ENCODE peak calls at places on chromosomes 1 and 21, in six cellular contexts. One of them, this sample, is unnamed.

GRCh38 chr1:212856755-212857154 is 1.3 kb upstream of the FLVCR1 start:
- DNase-seq in mesenchymal stem cell: no peak
- DNase-seq in H9: no peak
- DNase-seq in neuronal stem cell: no peak
- DNase-seq in H1: peak
- DNase-seq in trophoblast cell: no peak
- DNase-seq in this sample: no peak

GRCh38 chr1:219120625-219121544 is 52.8 kb upstream of the LYPLAL1 start:
- DNase-seq in mesenchymal stem cell: no peak
- DNase-seq in H9: no peak
- DNase-seq in neuronal stem cell: no peak
- DNase-seq in H1: no peak
- DNase-seq in trophoblast cell: no peak
- DNase-seq in this sample: peak

GRCh38 chr1:27031235-27032118 is 18.8 kb upstream of the TENT5B start:
- DNase-seq in mesenchymal stem cell: peak
- DNase-seq in H9: peak
- DNase-seq in neuronal stem cell: no peak
- DNase-seq in H1: peak
- DNase-seq in trophoblast cell: peak
- DNase-seq in this sample: peak

GRCh38 chr1:216936779-216937178 is 213.6 kb upstream of the ESRRG start:
- DNase-seq in mesenchymal stem cell: no peak
- DNase-seq in H9: no peak
- DNase-seq in neuronal stem cell: no peak
- DNase-seq in H1: no peak
- DNase-seq in trophoblast cell: no peak
- DNase-seq in this sample: no peak

GRCh38 chr21:31555741-31556191 is 103.7 kb upstream of the SOD1 start:
- DNase-seq in mesenchymal stem cell: no peak
- DNase-seq in H9: peak
- DNase-seq in neuronal stem cell: peak
- DNase-seq in H1: peak
- DNase-seq in trophoblast cell: no peak
- DNase-seq in this sample: no peak

GRCh38 chr1:94037392-94038229 is 83.3 kb downstream of the ABCA4 start:
- DNase-seq in mesenchymal stem cell: no peak
- DNase-seq in H9: no peak
- DNase-seq in neuronal stem cell: no peak
- DNase-seq in H1: no peak
- DNase-seq in trophoblast cell: no peak
- DNase-seq in this sample: no peak

GRCh38 chr21:37278199-37278598 is 11.1 kb upstream of the VPS26C start:
- DNase-seq in mesenchymal stem cell: no peak
- DNase-seq in H9: no peak
- DNase-seq in neuronal stem cell: no peak
- DNase-seq in H1: no peak
- DNase-seq in trophoblast cell: no peak
- DNase-seq in this sample: no peak

GRCh38 chr1:56676571-56677035 is 31.5 kb downstream of the PRKAA2 start:
- DNase-seq in mesenchymal stem cell: peak
- DNase-seq in H9: no peak
- DNase-seq in neuronal stem cell: no peak
- DNase-seq in H1: no peak
- DNase-seq in trophoblast cell: no peak
- DNase-seq in this sample: peak

GRCh38 chr1:27001570-27002360 is 8.3 kb downstream of the TRNP1 start:
- DNase-seq in mesenchymal stem cell: peak
- DNase-seq in H9: peak
- DNase-seq in neuronal stem cell: no peak
- DNase-seq in H1: peak
- DNase-seq in trophoblast cell: no peak
- DNase-seq in this sample: no peak

GRCh38 chr21:39051561-39051949 is 131.7 kb downstream of the PSMG1 start:
- DNase-seq in mesenchymal stem cell: peak
- DNase-seq in H9: no peak
- DNase-seq in neuronal stem cell: no peak
- DNase-seq in H1: no peak
- DNase-seq in trophoblast cell: no peak
- DNase-seq in this sample: peak

GRCh38 chr1:235015291-235015990 is 113.2 kb downstream of the TOMM20 start:
- DNase-seq in mesenchymal stem cell: no peak
- DNase-seq in H9: no peak
- DNase-seq in neuronal stem cell: no peak
- DNase-seq in H1: no peak
- DNase-seq in trophoblast cell: no peak
- DNase-seq in this sample: no peak

GRCh38 chr1:6414443-6414844 is 5.3 kb downstream of the HES2 start:
- DNase-seq in mesenchymal stem cell: peak
- DNase-seq in H9: peak
- DNase-seq in neuronal stem cell: no peak
- DNase-seq in H1: peak
- DNase-seq in trophoblast cell: peak
- DNase-seq in this sample: peak

GRCh38 chr1:38123356-38123755 is 76.8 kb upstream of the POU3F1 start:
- DNase-seq in mesenchymal stem cell: no peak
- DNase-seq in H9: no peak
- DNase-seq in neuronal stem cell: no peak
- DNase-seq in H1: no peak
- DNase-seq in trophoblast cell: peak
- DNase-seq in this sample: no peak

GRCh38 chr1:230809205-230809990 is 58.9 kb downstream of the C1orf198 start:
- DNase-seq in mesenchymal stem cell: no peak
- DNase-seq in H9: no peak
- DNase-seq in neuronal stem cell: no peak
- DNase-seq in H1: peak
- DNase-seq in trophoblast cell: peak
- DNase-seq in this sample: no peak

GRCh38 chr1:229440821-229441537 is 7.1 kb upstream of the ACTA1 start:
- DNase-seq in mesenchymal stem cell: peak
- DNase-seq in H9: no peak
- DNase-seq in neuronal stem cell: no peak
- DNase-seq in H1: no peak
- DNase-seq in trophoblast cell: no peak
- DNase-seq in this sample: peak

GRCh38 chr1:89945852-89946476 is 48.9 kb upstream of the ZNF326 start:
- DNase-seq in mesenchymal stem cell: peak
- DNase-seq in H9: no peak
- DNase-seq in neuronal stem cell: no peak
- DNase-seq in H1: no peak
- DNase-seq in trophoblast cell: peak
- DNase-seq in this sample: peak

GRCh38 chr1:165936542-165936941 is 109.1 kb downstream of the UCK2 start:
- DNase-seq in mesenchymal stem cell: no peak
- DNase-seq in H9: no peak
- DNase-seq in neuronal stem cell: no peak
- DNase-seq in H1: no peak
- DNase-seq in trophoblast cell: no peak
- DNase-seq in this sample: no peak

GRCh38 chr1:109270623-109271317 is 12.2 kb downstream of the PSRC1 start:
- DNase-seq in mesenchymal stem cell: no peak
- DNase-seq in H9: no peak
- DNase-seq in neuronal stem cell: no peak
- DNase-seq in H1: no peak
- DNase-seq in trophoblast cell: no peak
- DNase-seq in this sample: no peak

GRCh38 chr1:68116643-68117235 is 66.3 kb upstream of the DIRAS3 start:
- DNase-seq in mesenchymal stem cell: peak
- DNase-seq in H9: no peak
- DNase-seq in neuronal stem cell: peak
- DNase-seq in H1: peak
- DNase-seq in trophoblast cell: peak
- DNase-seq in this sample: peak

GRCh38 chr1:27144349-27144748 is 10.6 kb downstream of the SLC9A1 start:
- DNase-seq in mesenchymal stem cell: no peak
- DNase-seq in H9: no peak
- DNase-seq in neuronal stem cell: no peak
- DNase-seq in H1: no peak
- DNase-seq in trophoblast cell: peak
- DNase-seq in this sample: no peak

GRCh38 chr1:17581389-17582123 is 42.1 kb downstream of the ARHGEF10L start:
- DNase-seq in mesenchymal stem cell: no peak
- DNase-seq in H9: no peak
- DNase-seq in neuronal stem cell: no peak
- DNase-seq in H1: no peak
- DNase-seq in trophoblast cell: no peak
- DNase-seq in this sample: no peak

GRCh38 chr1:186059311-186059710 is 315.7 kb downstream of the TPR start:
- DNase-seq in mesenchymal stem cell: no peak
- DNase-seq in H9: no peak
- DNase-seq in neuronal stem cell: no peak
- DNase-seq in H1: no peak
- DNase-seq in trophoblast cell: no peak
- DNase-seq in this sample: peak

GRCh38 chr21:41601573-41602371 is 93.8 kb upstream of the TMPRSS2 start:
- DNase-seq in mesenchymal stem cell: no peak
- DNase-seq in H9: no peak
- DNase-seq in neuronal stem cell: no peak
- DNase-seq in H1: no peak
- DNase-seq in trophoblast cell: no peak
- DNase-seq in this sample: peak

GRCh38 chr1:238492271-238492670 is 601.5 kb upstream of the ZP4 start:
- DNase-seq in mesenchymal stem cell: no peak
- DNase-seq in H9: peak
- DNase-seq in neuronal stem cell: no peak
- DNase-seq in H1: no peak
- DNase-seq in trophoblast cell: no peak
- DNase-seq in this sample: no peak

GRCh38 chr1:35499652-35500176 is 57.5 kb downstream of the KIAA0319L start:
- DNase-seq in mesenchymal stem cell: no peak
- DNase-seq in H9: no peak
- DNase-seq in neuronal stem cell: no peak
- DNase-seq in H1: no peak
- DNase-seq in trophoblast cell: no peak
- DNase-seq in this sample: no peak

GRCh38 chr1:152440635-152441471 is 26.8 kb upstream of the CRNN start:
- DNase-seq in mesenchymal stem cell: no peak
- DNase-seq in H9: peak
- DNase-seq in neuronal stem cell: no peak
- DNase-seq in H1: peak
- DNase-seq in trophoblast cell: peak
- DNase-seq in this sample: peak

DNA sequence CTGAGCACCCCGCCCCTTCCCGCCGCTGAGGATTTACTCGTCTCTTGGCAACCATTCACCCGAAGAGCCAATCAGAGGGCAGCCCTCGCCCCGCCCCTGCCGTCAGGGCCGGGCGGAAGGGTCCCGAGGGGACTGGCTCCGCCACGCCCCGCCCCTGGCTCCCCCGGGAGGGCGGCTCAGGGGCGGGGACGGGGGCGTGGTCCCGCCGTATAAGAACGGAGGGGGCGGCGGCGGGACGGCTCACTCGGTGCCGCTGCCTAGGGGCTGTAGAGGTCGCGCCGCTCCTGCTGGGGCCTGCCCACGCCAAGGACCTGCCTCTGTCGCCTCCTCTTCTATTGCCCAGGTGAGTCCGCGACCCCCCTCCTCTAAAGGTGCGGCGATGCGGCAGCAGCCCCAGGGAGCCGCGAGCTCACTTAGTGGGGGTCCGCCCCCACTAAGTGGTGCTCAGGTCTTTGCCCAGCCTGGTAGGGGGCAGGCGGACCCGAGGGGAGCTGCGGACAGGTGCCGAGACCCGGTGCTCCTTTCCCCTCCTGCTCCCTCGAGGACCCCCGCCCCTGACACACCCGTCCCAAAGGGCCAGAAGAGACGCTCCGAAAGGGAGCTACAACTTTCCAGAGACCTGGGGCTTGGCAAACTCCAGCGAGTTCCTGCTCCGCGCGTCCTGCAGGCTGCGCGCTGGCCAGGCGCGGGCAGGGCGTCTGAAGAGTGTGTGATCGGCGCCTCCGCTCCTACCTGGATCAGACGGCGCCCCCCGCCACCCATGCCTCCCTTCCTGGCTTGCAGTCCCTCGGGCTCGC is at the start of gene TENT5C:
- DNase-seq in mesenchymal stem cell: peak
- DNase-seq in H9: peak
- DNase-seq in neuronal stem cell: peak
- DNase-seq in H1: peak
- DNase-seq in trophoblast cell: peak
- DNase-seq in this sample: peak
- H2AFZ ChIP-seq in mesenchymal stem cell: peak
- H2AFZ ChIP-seq in H9: peak
- H2AFZ ChIP-seq in neuronal stem cell: peak
- H2AFZ ChIP-seq in H1: peak
- H2AFZ ChIP-seq in trophoblast cell: peak
- H2AFZ ChIP-seq in this sample: peak

GRCh38 chr1:48215222-48215621 is 7.3 kb upstream of the SLC5A9 start:
- DNase-seq in mesenchymal stem cell: no peak
- DNase-seq in H9: no peak
- DNase-seq in neuronal stem cell: no peak
- DNase-seq in H1: no peak
- DNase-seq in trophoblast cell: no peak
- DNase-seq in this sample: no peak
- H2AK5ac ChIP-seq in mesenchymal stem cell: no peak
- H2AK5ac ChIP-seq in H9: no peak
- H2AK5ac ChIP-seq in neuronal stem cell: peak
- H2AK5ac ChIP-seq in H1: peak
- H2AK5ac ChIP-seq in trophoblast cell: no peak
- H2AK5ac ChIP-seq in this sample: no peak

DNA sequence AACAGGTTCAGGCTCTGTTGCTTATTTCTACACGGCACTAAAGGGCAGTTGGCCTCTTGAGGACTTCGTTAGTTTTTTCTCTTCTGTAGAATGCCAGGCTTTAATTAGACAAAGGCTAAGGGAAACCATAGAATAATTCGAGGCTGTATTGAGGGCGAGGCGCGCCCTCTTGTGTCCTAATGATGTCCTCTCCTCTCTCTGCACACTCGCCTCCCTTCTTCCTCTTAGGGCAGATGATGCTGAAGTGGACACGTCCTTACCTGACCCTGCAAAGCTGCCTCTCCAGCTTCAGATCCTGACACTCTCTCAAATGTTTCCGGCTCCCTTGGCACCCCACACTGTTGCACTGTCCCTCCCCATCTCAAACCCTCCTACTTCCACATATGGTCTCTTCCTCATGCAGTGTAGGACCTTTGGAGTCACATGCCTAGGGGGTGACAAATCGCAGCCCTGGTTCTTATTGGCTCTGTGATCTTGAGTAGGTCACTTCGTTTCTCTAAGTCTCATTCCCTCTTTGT is 1.9 kb upstream of the ZSCAN20 start:
- DNase-seq in mesenchymal stem cell: peak
- DNase-seq in H9: peak
- DNase-seq in neuronal stem cell: peak
- DNase-seq in H1: peak
- DNase-seq in trophoblast cell: peak
- DNase-seq in this sample: peak
- H2AFZ ChIP-seq in mesenchymal stem cell: peak
- H2AFZ ChIP-seq in H9: peak
- H2AFZ ChIP-seq in neuronal stem cell: peak
- H2AFZ ChIP-seq in H1: peak
- H2AFZ ChIP-seq in trophoblast cell: no peak
- H2AFZ ChIP-seq in this sample: peak

DNA sequence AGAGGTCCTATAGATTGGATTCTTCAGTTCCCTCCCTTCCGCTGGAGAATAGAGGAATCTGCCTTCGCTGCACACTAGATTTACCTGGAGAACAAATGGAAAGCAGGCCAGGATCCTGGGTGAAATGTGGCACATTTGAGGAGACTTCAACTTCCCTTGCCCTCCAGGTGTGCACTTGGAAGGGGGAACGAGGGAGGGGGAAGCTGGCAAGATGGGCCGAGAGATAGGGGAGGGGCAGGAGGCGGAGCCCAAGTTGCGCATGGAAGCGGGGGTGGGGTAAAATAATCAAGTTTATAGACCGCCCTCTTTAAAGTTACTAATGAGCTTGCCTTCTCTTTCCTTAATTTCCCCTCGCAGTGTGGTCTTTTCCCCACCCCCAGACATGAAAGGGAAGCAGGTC is 155.7 kb upstream of the CAMK1G start:
- DNase-seq in mesenchymal stem cell: no peak
- DNase-seq in H9: peak
- DNase-seq in neuronal stem cell: no peak
- DNase-seq in H1: peak
- DNase-seq in trophoblast cell: no peak
- DNase-seq in this sample: no peak
- H2AK5ac ChIP-seq in mesenchymal stem cell: no peak
- H2AK5ac ChIP-seq in H9: no peak
- H2AK5ac ChIP-seq in neuronal stem cell: no peak
- H2AK5ac ChIP-seq in H1: no peak
- H2AK5ac ChIP-seq in trophoblast cell: peak
- H2AK5ac ChIP-seq in this sample: no peak